ENCODE peak calls at places on chromosomes 1 and 21, in six cellular contexts. T, D, M, K, H and I are unnamed samples.

GRCh38 chr1:180154325-180155201 is at the start of gene QSOX1:
- DNase-seq in T (peak; percentile 93), D (peak; percentile 95), M (peak; percentile 93), K (peak; percentile 83), H (peak; percentile 85), I (peak; percentile 89)

GRCh38 chr1:19557609-19558051 is 72.3 kb upstream of the CAPZB start:
- DNase-seq in T (no peak), D (no peak), M (no peak), K (no peak), H (peak; percentile 39), I (no peak)

GRCh38 chr21:17343055-17343454 is 169.8 kb upstream of the CXADR start:
- DNase-seq in T (no peak), D (peak; percentile 14), M (no peak), K (no peak), H (peak; percentile 3), I (no peak)

GRCh38 chr1:99496067-99496466 is 149.8 kb upstream of the PALMD start:
- DNase-seq in T (peak; percentile 71), D (no peak), M (no peak), K (no peak), H (no peak), I (no peak)

GRCh38 chr1:79945391-79945790 is 938.9 kb upstream of the ADGRL4 start:
- DNase-seq in T (no peak), D (no peak), M (no peak), K (no peak), H (no peak), I (no peak)

GRCh38 chr1:33098371-33098770 is 17.4 kb downstream of the AZIN2 start:
- DNase-seq in T (no peak), D (no peak), M (no peak), K (no peak), H (peak; percentile 67), I (no peak)

GRCh38 chr1:119385650-119386049 is 17.1 kb downstream of the HAO2 start:
- DNase-seq in T (peak; percentile 53), D (no peak), M (no peak), K (no peak), H (no peak), I (no peak)

GRCh38 chr1:241485554-241485992 is 34.0 kb downstream of the FH start:
- DNase-seq in T (no peak), D (peak; percentile 8), M (no peak), K (no peak), H (peak; percentile 14), I (no peak)

GRCh38 chr1:192907545-192908243 is 98.9 kb downstream of the RGS2 start:
- DNase-seq in T (peak; percentile 12), D (peak; percentile 17), M (no peak), K (no peak), H (peak; percentile 46), I (no peak)

GRCh38 chr21:31204801-31205200 is 139.3 kb downstream of the TIAM1 start:
- DNase-seq in T (no peak), D (no peak), M (no peak), K (no peak), H (no peak), I (no peak)

GRCh38 chr1:19087017-19087736 is 122.9 kb downstream of the UBR4 start:
- DNase-seq in T (no peak), D (peak; percentile 57), M (no peak), K (no peak), H (no peak), I (no peak)

GRCh38 chr21:21163904-21164303 is 165.7 kb downstream of the NCAM2 start:
- DNase-seq in T (peak; percentile 84), D (peak; percentile 81), M (peak; percentile 83), K (peak; percentile 38), H (peak; percentile 71), I (peak; percentile 24)

GRCh38 chr1:221829327-221830011 is 87.6 kb upstream of the DUSP10 start:
- DNase-seq in T (no peak), D (no peak), M (no peak), K (no peak), H (peak; percentile 97), I (no peak)

GRCh38 chr1:37486680-37487618 is 12.6 kb downstream of the ZC3H12A start:
- DNase-seq in T (peak; percentile 87), D (peak; percentile 85), M (peak; percentile 79), K (peak; percentile 56), H (peak; percentile 59), I (peak; percentile 84)

GRCh38 chr1:34852677-34853217 is 6.8 kb downstream of the SMIM12 start:
- DNase-seq in T (peak; percentile 97), D (peak; percentile 95), M (peak; percentile 93), K (peak; percentile 89), H (peak; percentile 91), I (peak; percentile 83)

GRCh38 chr1:29849038-29849750 is 612.9 kb downstream of the PTPRU start:
- DNase-seq in T (peak; percentile 33), D (peak; percentile 50), M (peak; percentile 44), K (no peak), H (peak; percentile 17), I (no peak)

GRCh38 chr1:25026757-25027450 is 96.8 kb upstream of the RUNX3 start:
- DNase-seq in T (no peak), D (no peak), M (no peak), K (no peak), H (no peak), I (no peak)

GRCh38 chr21:34761758-34762330 is 93.0 kb downstream of the CLIC6 start:
- DNase-seq in T (no peak), D (no peak), M (no peak), K (no peak), H (peak; percentile 57), I (no peak)

GRCh38 chr1:185776521-185776920 is 42.3 kb downstream of the HMCN1 start:
- DNase-seq in T (no peak), D (no peak), M (no peak), K (no peak), H (peak; percentile 15), I (no peak)

GRCh38 chr1:185774384-185774783 is 40.2 kb downstream of the HMCN1 start:
- DNase-seq in T (no peak), D (no peak), M (no peak), K (no peak), H (peak; percentile 3), I (no peak)

DNA sequence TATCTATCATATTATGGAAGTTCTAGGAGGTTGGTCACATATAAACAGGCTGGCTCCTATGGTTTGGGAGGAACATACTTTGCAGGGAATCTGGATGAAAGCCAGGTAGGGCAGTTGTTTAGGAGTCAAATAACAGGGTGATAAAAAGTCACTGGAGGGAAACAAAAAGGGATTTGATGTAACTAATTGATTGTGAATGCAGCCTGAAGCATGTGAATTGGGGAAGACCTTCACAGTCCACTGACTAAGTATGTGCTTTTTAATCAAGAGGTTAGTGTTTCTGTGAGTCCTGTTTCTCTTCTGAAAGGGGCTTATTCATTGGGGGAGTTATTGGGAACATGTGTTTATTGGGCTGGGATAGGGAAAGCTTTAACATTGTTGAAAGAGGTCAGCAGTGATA is 41.3 kb downstream of the HMCN1 start:
- DNase-seq in T (no peak), D (no peak), M (no peak), K (no peak), H (no peak), I (no peak)
- H3K4me3 ChIP-seq in T (no peak overlapping the region), D (no peak overlapping the region), M (no peak overlapping the region), K (no peak overlapping the region), H (no peak overlapping the region), I (no peak overlapping the region)

GRCh38 chr1:153683853-153684252 is 5.4 kb downstream of the NPR1 start:
- DNase-seq in T (no peak), D (no peak), M (no peak), K (no peak), H (no peak), I (no peak)

GRCh38 chr1:153684892-153685291 is 6.4 kb downstream of the NPR1 start:
- DNase-seq in T (peak; percentile 64), D (peak; percentile 34), M (no peak), K (no peak), H (no peak), I (no peak)

GRCh38 chr1:153687346-153687745 is 8.9 kb downstream of the NPR1 start:
- DNase-seq in T (no peak), D (no peak), M (no peak), K (no peak), H (no peak), I (no peak)

GRCh38 chr1:153688283-153688682 is 9.8 kb downstream of the NPR1 start:
- DNase-seq in T (no peak), D (no peak), M (no peak), K (no peak), H (no peak), I (no peak)

DNA sequence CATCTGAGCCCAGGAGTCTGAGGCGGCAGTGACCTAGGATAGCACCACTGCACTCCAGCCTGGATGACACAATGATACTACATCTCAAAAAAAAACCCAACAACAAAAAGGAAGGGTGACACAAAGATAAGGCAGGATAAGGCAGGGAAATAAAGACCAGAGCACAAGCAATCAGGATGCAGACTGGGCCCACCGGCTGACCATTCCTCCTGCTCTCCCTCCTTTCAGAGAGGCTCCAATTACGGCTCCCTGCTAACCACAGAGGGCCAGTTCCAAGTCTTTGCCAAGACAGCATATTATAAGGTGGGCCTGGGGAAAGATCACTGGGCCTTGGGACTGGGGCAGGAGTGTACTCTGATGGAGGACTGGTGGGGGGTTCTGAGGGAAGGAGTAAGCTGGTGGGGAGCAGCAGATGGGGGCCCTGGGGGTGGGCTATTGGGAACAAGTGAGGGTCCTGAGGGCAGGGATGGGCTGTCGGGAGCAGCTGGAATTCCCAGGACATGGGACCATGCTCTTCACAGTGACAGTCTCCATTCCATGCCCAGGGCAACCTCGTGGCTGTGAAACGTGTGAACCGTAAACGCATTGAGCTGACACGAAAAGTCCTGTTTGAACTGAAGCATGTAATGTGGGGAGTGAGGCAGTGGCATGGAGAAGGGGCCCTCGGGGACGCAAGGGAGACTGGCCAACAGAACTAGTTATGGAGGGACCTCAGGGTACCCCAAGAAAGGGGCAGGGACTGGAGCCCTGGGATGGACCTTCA is 7.3 kb downstream of the NPR1 start:
- DNase-seq in T (no peak), D (no peak), M (no peak), K (no peak), H (no peak), I (no peak)
- H3K4me1 ChIP-seq in T (peaks cover 4% of the 10 kb centered on the region), D (no peaks in the 10 kb centered on the region), M (no peaks in the 10 kb centered on the region), K (no peaks in the 10 kb centered on the region), H (peaks cover 2% of the 10 kb centered on the region), I (no peaks in the 10 kb centered on the region)

DNA sequence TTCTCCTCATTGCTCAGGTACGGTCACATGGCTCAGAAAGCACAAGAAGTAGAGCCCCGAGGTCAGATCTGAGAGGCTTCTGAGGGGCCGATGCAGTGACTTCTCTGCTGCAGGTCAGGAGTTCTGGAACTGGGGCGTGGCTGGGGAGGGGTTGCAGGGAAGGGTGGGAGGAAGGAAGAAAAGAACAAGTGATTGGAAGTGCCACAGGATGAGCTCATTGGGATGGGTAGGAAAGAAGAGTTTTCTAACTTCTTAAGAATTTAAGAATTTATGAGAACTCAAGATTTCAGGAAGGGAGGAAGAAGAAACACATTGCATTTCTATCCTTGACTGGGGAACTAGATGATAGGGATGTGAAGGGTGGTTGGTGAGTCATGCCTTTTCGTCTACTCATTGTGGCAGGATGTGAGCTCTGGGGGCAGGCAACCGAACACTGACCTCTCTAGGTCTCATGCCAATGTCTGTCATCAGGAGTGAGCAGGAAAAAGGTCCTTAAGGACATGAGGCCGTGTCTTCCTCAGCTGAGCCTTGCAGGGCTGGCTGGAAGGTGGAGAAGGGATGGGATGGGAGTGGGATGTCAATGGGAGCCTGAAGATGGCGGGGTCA is 497 bp downstream of the FCRLB start:
- DNase-seq in T (peak; percentile 23), D (no peak), M (no peak), K (no peak), H (peak; percentile 89), I (no peak)
- H3K4me3 ChIP-seq in T (no peak overlapping the region), D (no peak overlapping the region), M (no peak overlapping the region), K (no peak overlapping the region), H (no peak overlapping the region), I (no peak overlapping the region)

DNA sequence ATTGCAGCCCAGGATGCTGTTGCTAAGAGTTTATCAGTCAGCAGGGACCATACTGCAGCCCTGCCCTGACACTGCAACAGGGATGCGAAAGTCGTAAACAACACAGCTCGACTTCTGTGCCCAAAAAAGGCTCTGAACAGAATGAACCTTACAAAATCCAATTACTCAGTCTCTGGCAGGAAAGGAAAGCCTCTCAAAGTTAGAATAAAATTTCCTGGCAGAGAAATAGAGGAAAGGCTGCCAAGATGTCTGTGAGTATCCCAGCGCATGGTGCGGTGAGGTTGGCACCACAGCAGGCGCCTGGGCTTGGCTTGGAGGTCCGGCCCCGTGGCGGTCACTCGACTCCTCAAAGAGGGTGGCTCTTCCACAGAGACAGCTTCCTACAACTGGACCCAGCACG is 185.8 kb downstream of the PCP4 start:
- DNase-seq in T (peak; percentile 26), D (peak; percentile 17), M (no peak), K (no peak), H (peak; percentile 28), I (peak; percentile 54)
- H3K4me1 ChIP-seq in T (no peaks in the 10 kb centered on the region), D (no peaks in the 10 kb centered on the region), M (no peaks in the 10 kb centered on the region), K (no peaks in the 10 kb centered on the region), H (no peaks in the 10 kb centered on the region), I (peaks cover 5% of the 10 kb centered on the region)